ENCODE peak calls at places on chromosomes 7 and 10, in six cellular contexts. C is AG09309; N is tibial nerve; I is CD4-positive, alpha-beta T cell; P is dorsolateral prefrontal cortex; L is BJ. M is an unnamed sample.

GRCh38 chr10:106495931-106496330 is 668.6 kb downstream of the SORCS1 start:
- DNase-seq in N (no peak), C (no peak), P (no peak), L (no peak), I (no peak), M (no peak)

GRCh38 chr10:97726636-97727178 is 10.2 kb upstream of the ZFYVE27 start:
- DNase-seq in P (no peak), L (no peak), N (no peak), C (peak), I (no peak), M (peak)

GRCh38 chr10:22779331-22780019 is 65.1 kb upstream of the PIP4K2A start:
- DNase-seq in P (no peak), N (no peak), L (no peak), C (no peak), I (no peak), M (no peak)

GRCh38 chr7:2417981-2418481 is 14.6 kb downstream of the CHST12 start:
- DNase-seq in P (peak), N (no peak), C (peak), L (peak), I (peak), M (no peak)

GRCh38 chr7:30702200-30702599 is 19.9 kb upstream of the CRHR2 start:
- DNase-seq in P (no peak), C (no peak), L (no peak), N (no peak), I (no peak), M (no peak)

GRCh38 chr10:60704480-60704879 is 73.8 kb upstream of the CDK1 start:
- DNase-seq in P (no peak), I (no peak), C (no peak), N (no peak), L (no peak), M (no peak)

GRCh38 chr7:2760098-2760889 is 72.3 kb downstream of the AMZ1 start:
- DNase-seq in P (no peak), L (no peak), C (no peak), I (no peak), N (no peak), M (no peak)

GRCh38 chr7:146090023-146090645 is 26.5 kb upstream of the CNTNAP2 start:
- DNase-seq in I (no peak), L (no peak), C (no peak), P (no peak), N (no peak), M (no peak)

GRCh38 chr7:22859676-22860290 is 37.1 kb upstream of the TOMM7 start:
- DNase-seq in N (no peak), L (no peak), P (no peak), I (no peak), C (no peak), M (no peak)

GRCh38 chr10:130222381-130222780 is 86.2 kb downstream of the GLRX3 start:
- DNase-seq in P (no peak), N (no peak), I (no peak), L (no peak), C (no peak), M (no peak)

GRCh38 chr7:32163141-32163806 is 93.1 kb upstream of the PDE1C start:
- DNase-seq in I (no peak), N (peak), C (peak), L (peak), P (peak), M (no peak)

GRCh38 chr7:152923711-152924110 is 164.2 kb downstream of the ACTR3B start:
- DNase-seq in N (no peak), P (no peak), L (no peak), I (no peak), C (no peak), M (no peak)

GRCh38 chr10:77251297-77252013 is 386.2 kb downstream of the KCNMA1 start:
- DNase-seq in N (no peak), P (no peak), I (no peak), C (no peak), L (no peak), M (no peak)

GRCh38 chr7:113371376-113372043 is 253.2 kb upstream of the SMIM30 start:
- DNase-seq in I (no peak), P (no peak), N (no peak), C (no peak), L (no peak), M (peak)

GRCh38 chr7:100865971-100866720 is 1.0 kb upstream of the TRIP6 start:
- DNase-seq in I (no peak), L (no peak), C (no peak), P (peak), N (peak), M (no peak)

GRCh38 chr7:48158404-48158803 is 12.9 kb upstream of the ABCA13 start:
- DNase-seq in I (no peak), C (no peak), N (no peak), P (no peak), L (no peak), M (no peak)

GRCh38 chr7:81446212-81446611 is 323.6 kb downstream of the HGF start:
- DNase-seq in N (no peak), C (no peak), P (no peak), L (no peak), I (no peak), M (no peak)

GRCh38 chr7:81441750-81442149 is 328.1 kb downstream of the HGF start:
- DNase-seq in L (no peak), P (no peak), C (no peak), N (no peak), I (no peak), M (no peak)

GRCh38 chr7:81445462-81445861 is 324.4 kb downstream of the HGF start:
- DNase-seq in C (no peak), I (no peak), N (no peak), P (no peak), L (no peak), M (no peak)

GRCh38 chr7:81449105-81449504 is 320.7 kb downstream of the HGF start:
- DNase-seq in C (no peak), L (no peak), I (no peak), N (no peak), P (no peak), M (no peak)

DNA sequence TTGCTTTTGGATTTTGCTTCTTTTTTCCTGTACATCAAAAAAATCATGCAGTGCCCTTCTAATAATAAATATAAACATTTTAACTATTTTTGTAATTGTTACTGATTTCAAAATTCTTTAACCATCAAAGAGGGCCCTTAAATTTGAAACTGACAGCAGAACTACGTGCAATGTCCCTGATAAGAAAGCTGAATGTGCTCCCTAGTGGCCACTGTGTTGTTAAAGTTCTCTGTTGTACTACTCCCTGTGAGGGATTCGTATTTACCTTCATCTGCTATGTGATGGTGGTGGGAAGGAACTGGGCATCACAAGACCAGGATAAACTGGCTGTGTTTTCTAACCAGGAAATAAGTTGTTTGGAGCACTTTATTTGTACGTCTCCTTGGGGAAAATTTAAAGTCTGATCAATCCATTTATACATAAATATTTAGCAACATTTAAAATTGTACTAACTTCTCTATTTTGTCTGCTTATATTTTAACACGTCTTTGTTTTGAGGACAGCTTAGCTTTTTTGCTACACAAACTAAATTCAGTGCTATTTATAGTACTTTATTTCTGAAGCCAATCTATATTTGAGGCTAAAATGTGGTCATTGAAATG is 322.4 kb downstream of the HGF start:
- DNase-seq in I (no peak), P (no peak), N (no peak), L (peak), C (peak), M (peak)
- TF ChIP-seq CTCF in I (no peak), P (peak), N (peak), L (peak), C (peak), M (peak)

GRCh38 chr10:50310560-50311174 is 59.4 kb upstream of the ASAH2 start:
- DNase-seq in I (no peak), C (no peak), N (no peak), P (no peak), L (no peak), M (no peak)
- TF ChIP-seq CTCF in I (no peak), C (peak), N (no peak), P (peak), L (no peak), M (peak)

DNA sequence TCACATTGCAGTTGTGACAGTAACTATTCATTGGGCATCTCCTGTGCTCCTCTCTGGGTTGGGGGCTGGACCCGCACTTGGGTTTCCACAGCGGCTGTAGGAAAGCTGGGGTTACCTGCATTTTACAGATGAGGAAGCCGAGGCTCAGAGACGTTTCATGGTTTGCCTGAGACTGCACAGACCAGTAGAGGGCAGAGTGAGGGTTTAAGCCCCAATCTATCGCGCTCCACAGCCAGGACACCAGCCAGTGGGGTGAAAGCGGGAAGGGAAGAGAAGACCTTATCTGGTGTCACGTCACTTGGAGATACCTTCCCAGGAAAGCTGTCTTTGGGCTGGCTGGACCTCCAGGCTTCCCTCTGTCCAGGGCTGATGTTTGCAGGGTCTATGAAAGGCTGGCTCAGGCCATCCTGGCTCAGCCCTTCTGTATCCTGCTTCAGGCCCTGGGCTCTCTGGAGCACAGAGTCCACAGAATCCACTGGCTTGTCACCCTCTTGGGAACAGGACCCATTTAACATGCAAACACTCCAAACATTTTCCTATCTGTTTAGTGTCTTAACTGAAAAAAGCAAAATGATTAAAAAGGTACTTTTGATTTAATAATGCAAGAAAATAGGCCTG is 167.7 kb downstream of the EMX2 start:
- DNase-seq in P (no peak), I (no peak), C (no peak), L (no peak), N (no peak), M (no peak)
- TF ChIP-seq CTCF in P (no peak), I (no peak), C (no peak), L (no peak), N (no peak), M (no peak)

DNA sequence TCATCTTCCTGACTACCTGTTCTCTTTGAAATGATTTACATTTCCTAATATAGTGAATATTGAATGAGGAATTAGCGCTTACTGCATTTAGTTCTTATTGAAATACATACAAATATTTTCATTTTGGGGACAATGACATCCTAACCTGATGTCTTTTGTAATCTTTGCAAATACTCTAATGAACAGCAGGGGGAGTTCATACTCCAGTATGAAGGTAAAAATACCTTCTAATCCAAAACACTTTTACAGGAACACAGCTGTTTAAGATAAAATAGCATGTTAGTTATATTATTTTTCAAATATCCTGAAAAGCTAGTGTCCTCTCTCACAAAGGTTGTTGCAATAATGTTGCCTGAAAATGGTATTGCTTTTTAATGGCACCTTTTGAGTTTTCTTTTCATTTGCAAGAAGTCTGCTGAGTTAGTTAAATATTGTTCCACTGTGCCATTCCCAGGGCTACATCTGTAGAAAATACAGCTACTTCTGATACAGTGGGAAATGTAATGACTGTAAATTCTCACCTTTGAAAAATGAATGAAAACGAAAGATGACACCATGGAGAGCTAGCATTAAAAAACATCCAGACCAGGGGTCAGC is 400.0 kb downstream of the PHF14 start:
- DNase-seq in L (no peak), I (no peak), C (no peak), P (no peak), N (no peak), M (no peak)
- TF ChIP-seq CTCF in L (peak), I (peak), C (peak), P (no peak), N (peak), M (peak)

GRCh38 chr10:28954211-28954610 is 276.9 kb downstream of the BAMBI start:
- DNase-seq in I (no peak), C (no peak), L (no peak), P (no peak), N (no peak), M (no peak)
- TF ChIP-seq CTCF in I (no peak), C (no peak), L (no peak), P (no peak), N (no peak), M (no peak)

GRCh38 chr10:1654247-1654646 is 83.1 kb downstream of the ADARB2 start:
- DNase-seq in I (no peak), P (no peak), C (no peak), L (no peak), N (no peak), M (no peak)
- TF ChIP-seq CTCF in I (no peak), P (no peak), C (no peak), L (no peak), N (no peak), M (no peak)

GRCh38 chr7:49783446-49783845 is 10.0 kb downstream of the VWC2 start:
- DNase-seq in P (peak), L (no peak), C (no peak), I (no peak), N (no peak), M (no peak)

GRCh38 chr7:49778731-49779270 is 5.4 kb downstream of the VWC2 start:
- DNase-seq in L (no peak), I (no peak), P (no peak), N (no peak), C (no peak), M (no peak)

GRCh38 chr7:49776994-49777393 is 3.6 kb downstream of the VWC2 start:
- DNase-seq in C (no peak), L (no peak), P (peak), N (no peak), I (no peak), M (no peak)

GRCh38 chr7:49781996-49782395 is 8.6 kb downstream of the VWC2 start:
- DNase-seq in I (no peak), C (no peak), L (no peak), P (no peak), N (no peak), M (no peak)

GRCh38 chr7:49780953-49781352 is 7.5 kb downstream of the VWC2 start:
- DNase-seq in N (no peak), C (no peak), I (no peak), P (no peak), L (no peak), M (no peak)
- TF ChIP-seq CTCF in N (no peak), C (no peak), I (no peak), P (no peak), L (no peak), M (no peak)

GRCh38 chr7:21429021-21429420 is 1.1 kb downstream of the SP4 start:
- DNase-seq in C (no peak), I (no peak), N (no peak), L (no peak), P (no peak), M (no peak)

GRCh38 chr7:21428642-21428941 is 709 bp downstream of the SP4 start:
- DNase-seq in L (no peak), C (no peak), I (no peak), P (no peak), N (no peak), M (no peak)

GRCh38 chr7:21426286-21426957 is 1.5 kb upstream of the SP4 start:
- DNase-seq in P (no peak), N (no peak), I (no peak), C (no peak), L (no peak), M (no peak)

GRCh38 chr7:21427861-21428641 is at the start of gene SP4:
- DNase-seq in I (peak), P (peak), L (peak), C (peak), N (peak), M (peak)

DNA sequence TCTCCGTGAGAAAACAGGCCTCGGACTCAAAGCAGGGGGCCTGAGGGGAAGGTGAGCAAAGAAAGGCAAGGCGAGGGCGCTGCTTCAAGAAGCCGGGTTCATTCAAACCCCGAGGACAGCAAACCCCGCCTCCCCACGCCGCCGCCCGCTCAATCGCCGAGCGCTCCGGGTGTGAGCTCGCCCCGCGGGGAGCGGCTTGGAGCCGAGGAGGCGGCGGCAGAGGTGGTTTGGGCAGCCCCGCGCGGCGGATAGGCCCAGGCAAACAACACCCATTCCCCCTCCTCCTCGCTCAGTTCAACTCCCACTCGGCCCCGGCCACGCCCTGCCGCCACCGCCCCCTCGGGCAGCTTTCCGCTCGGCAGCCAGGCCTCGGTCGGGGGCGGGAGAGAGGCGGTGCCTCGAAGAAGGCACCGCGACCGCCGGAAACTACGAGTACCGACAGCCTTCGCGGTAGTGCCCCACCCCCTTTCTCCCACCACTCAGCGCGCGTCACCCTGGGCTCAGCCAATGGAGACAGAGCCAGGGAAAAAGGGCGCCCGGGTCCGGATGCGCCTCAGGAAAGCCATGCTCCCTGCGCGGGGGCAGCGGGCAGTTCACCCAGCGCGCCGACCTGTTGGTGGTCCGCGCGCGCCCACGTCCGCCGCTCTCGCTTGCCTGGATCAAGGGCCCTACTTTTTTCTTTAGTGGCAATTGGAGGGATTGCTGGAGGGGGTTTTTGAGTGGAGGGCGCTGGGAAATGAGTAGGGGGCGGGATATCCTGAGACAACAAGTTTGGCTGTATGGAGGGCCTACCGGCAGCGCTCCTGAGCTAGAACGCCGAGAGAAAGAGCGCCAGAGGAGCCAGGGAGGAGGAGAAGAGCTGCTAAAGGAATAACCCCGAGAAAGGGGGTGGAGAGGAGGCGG is 674 bp upstream of the SP4 start:
- DNase-seq in P (peak), I (peak), N (peak), C (peak), L (peak), M (peak)
- TF ChIP-seq CTCF in P (peak), I (no peak), N (peak), C (peak), L (no peak), M (no peak)

DNA sequence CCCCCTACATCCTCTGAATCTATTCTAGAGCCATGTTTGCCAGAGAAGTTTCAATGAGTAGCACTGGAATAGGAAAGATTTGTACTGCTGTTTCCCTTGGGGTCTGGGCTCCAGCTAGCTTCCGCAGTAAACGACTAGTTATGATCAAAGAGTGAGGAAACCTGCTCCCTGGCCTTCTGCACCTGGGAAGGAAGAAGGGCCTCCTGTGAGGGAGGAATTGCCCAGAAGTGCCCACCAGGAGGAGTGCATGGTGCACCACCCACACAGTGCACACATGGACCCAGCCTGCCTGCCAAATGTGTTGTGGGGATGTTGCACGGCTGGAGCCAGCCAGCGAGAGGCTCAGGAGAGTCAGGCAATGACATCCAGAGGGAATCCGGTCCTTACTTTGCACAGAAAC is 27.0 kb upstream of the FAM107B start:
- DNase-seq in L (no peak), C (no peak), I (no peak), P (no peak), N (no peak), M (no peak)
- TF ChIP-seq CTCF in L (no peak), C (no peak), I (no peak), P (no peak), N (no peak), M (peak)

M was measured in AG04450.